ENCODE peak calls at places on chromosome 19, in five cellular contexts. A is heart left ventricle, I is substantia nigra, R is COR-L47, Z is B cell. N is an unnamed sample.
A peak's percentile ranks its signal among the peaks of the same experiment; 100 is the strongest.

GRCh38 chr19:45623984-45624383 is 15.2 kb downstream of the EML2 start:
- DNase-seq in A (no peak), I (no peak), Z (no peak), R (no peak), N (no peak)

GRCh38 chr19:32691291-32691951 is at the start of gene NUDT19:
- DNase-seq in Z (peak; percentile 79), A (peak; percentile 94), I (peak; percentile 64), R (peak; percentile 88), N (peak; percentile 70)

GRCh38 chr19:14383556-14383897 is 2.3 kb downstream of the ADGRE5 start:
- DNase-seq in I (no peak), R (no peak), A (no peak), Z (no peak), N (no peak)

GRCh38 chr19:18699403-18700054 is 16.0 kb downstream of the CRTC1 start:
- DNase-seq in R (no peak), Z (no peak), I (no peak), A (no peak), N (no peak)

GRCh38 chr19:44530777-44531176 is 1.3 kb upstream of the CEACAM20 start:
- DNase-seq in I (no peak), R (no peak), A (no peak), Z (no peak), N (no peak)

GRCh38 chr19:2462635-2463421 is 6.1 kb upstream of the LMNB2 start:
- DNase-seq in I (peak; percentile 49), Z (no peak), A (peak; percentile 89), R (peak; percentile 23), N (peak; percentile 35)

GRCh38 chr19:55027472-55028337 is 10.4 kb downstream of the GP6 start:
- DNase-seq in Z (no peak), R (peak; percentile 5), I (no peak), A (no peak), N (no peak)

GRCh38 chr19:49591731-49592485 is 926 bp downstream of the PRR12 start:
- DNase-seq in R (peak; percentile 45), A (no peak), Z (no peak), I (peak; percentile 61), N (peak; percentile 37)

GRCh38 chr19:1109697-1110671 is 6.2 kb downstream of the GPX4 start:
- DNase-seq in Z (no peak), R (no peak), I (no peak), A (no peak), N (no peak)

GRCh38 chr19:3671680-3672574 is 28.3 kb downstream of the PIP5K1C start:
- DNase-seq in Z (no peak), A (no peak), I (no peak), R (no peak), N (no peak)

GRCh38 chr19:571127-571974 is 1.0 kb upstream of the BSG start:
- DNase-seq in A (peak; percentile 56), I (no peak), R (peak; percentile 73), Z (peak; percentile 66), N (no peak)

GRCh38 chr19:345320-345879 is 804 bp upstream of the MIER2 start:
- DNase-seq in I (no peak), A (peak; percentile 24), R (no peak), Z (no peak), N (no peak)

GRCh38 chr19:14055396-14055795 is 6.5 kb downstream of the PALM3 start:
- DNase-seq in A (no peak), Z (no peak), I (no peak), R (no peak), N (no peak)

GRCh38 chr19:33700408-33700757 is 78.6 kb downstream of the CHST8 start:
- DNase-seq in R (no peak), Z (no peak), A (peak; percentile 5), I (no peak), N (no peak)

GRCh38 chr19:48969276-48970138 is 4.4 kb downstream of the FTL start:
- DNase-seq in Z (no peak), I (no peak), R (no peak), A (no peak), N (no peak)

GRCh38 chr19:19064811-19065745 is 1.3 kb downstream of the SLC25A42 start:
- DNase-seq in R (no peak), Z (peak; percentile 46), A (peak; percentile 64), I (no peak), N (no peak)

GRCh38 chr19:41111296-41111695 is 2.9 kb upstream of the CYP2F1 start:
- DNase-seq in Z (no peak), R (no peak), A (no peak), I (no peak), N (no peak)

GRCh38 chr19:42155796-42156195 is 23.6 kb upstream of the POU2F2 start:
- DNase-seq in R (no peak), I (no peak), Z (no peak), A (peak; percentile 15), N (no peak)

GRCh38 chr19:872266-872951 is 12.9 kb downstream of the CFD start:
- DNase-seq in R (no peak), A (peak; percentile 77), I (no peak), Z (peak; percentile 62), N (no peak)

GRCh38 chr19:17830567-17831418 is 9.5 kb upstream of the INSL3 start:
- DNase-seq in Z (no peak), A (no peak), I (no peak), R (no peak), N (peak; percentile 10)

GRCh38 chr19:46596008-46596407 is 5.1 kb upstream of the CALM3 start:
- DNase-seq in A (no peak), R (no peak), I (no peak), Z (no peak), N (no peak)

GRCh38 chr19:5673752-5674151 is 6.6 kb downstream of the MICOS13 start:
- DNase-seq in R (no peak), Z (no peak), A (no peak), I (no peak), N (no peak)

GRCh38 chr19:1001538-1002166 is 1.4 kb downstream of the GRIN3B start:
- DNase-seq in R (no peak), Z (peak; percentile 61), I (no peak), A (peak; percentile 86), N (no peak)

GRCh38 chr19:7748756-7749155 is 1.4 kb upstream of the CD209 start:
- DNase-seq in Z (no peak), I (no peak), R (peak; percentile 23), A (no peak), N (no peak)

GRCh38 chr19:23801798-23802197 is 43.1 kb upstream of the ZNF681 start:
- DNase-seq in A (no peak), R (no peak), Z (no peak), I (no peak), N (no peak)

GRCh38 chr19:46371371-46371901 is 24.5 kb downstream of the PPP5C start:
- DNase-seq in Z (no peak), R (no peak), A (no peak), I (no peak), N (no peak)

GRCh38 chr19:33569822-33570221 is 48.2 kb upstream of the PEPD start:
- DNase-seq in A (no peak), I (no peak), Z (no peak), R (no peak), N (no peak)

GRCh38 chr19:18128044-18128443 is 24.9 kb upstream of the PIK3R2 start:
- DNase-seq in A (no peak), Z (no peak), R (no peak), I (no peak), N (no peak)

GRCh38 chr19:1069009-1069779 is 2.2 kb downstream of the ARHGAP45 start:
- DNase-seq in A (peak; percentile 87), I (peak; percentile 23), R (no peak), Z (peak; percentile 84), N (peak; percentile 51)

GRCh38 chr19:30696514-30696913 is 324.3 kb downstream of the ZNF536 start:
- DNase-seq in I (no peak), Z (no peak), A (no peak), R (no peak), N (no peak)

GRCh38 chr19:14072535-14073231 is at the start of gene MISP3:
- DNase-seq in R (peak; percentile 24), Z (no peak), A (peak; percentile 74), I (peak; percentile 33), N (no peak)

GRCh38 chr19:13007292-13008045 is 12.2 kb downstream of the NFIX start:
- DNase-seq in Z (no peak), A (peak; percentile 78), R (no peak), I (peak; percentile 36), N (no peak)

GRCh38 chr19:56324425-56324824 is 9.8 kb upstream of the ZSCAN5A start:
- DNase-seq in A (no peak), R (no peak), I (no peak), Z (no peak), N (no peak)

N was measured in pons.